ENCODE peak calls at places on chromosomes 4 and X, in six cellular contexts. One of them, this sample, is unnamed.

GRCh38 chrX:19678941-19679340 is 163.6 kb upstream of the MAP3K15 start:
- DNase-seq in CD4-positive, alpha-beta T cell: no peak
- DNase-seq in SJSA1: no peak
- DNase-seq in left lung: no peak
- DNase-seq in IMR-90: no peak
- DNase-seq in PC-3: peak
- DNase-seq in this sample: no peak

GRCh38 chrX:85375333-85375738 is 4.1 kb downstream of the POF1B start:
- DNase-seq in IMR-90: no peak
- DNase-seq in SJSA1: no peak
- DNase-seq in CD4-positive, alpha-beta T cell: no peak
- DNase-seq in left lung: no peak
- DNase-seq in PC-3: no peak
- DNase-seq in this sample: no peak

GRCh38 chr4:74504212-74504611 is 59.3 kb downstream of the AREG start:
- DNase-seq in PC-3: peak
- DNase-seq in CD4-positive, alpha-beta T cell: no peak
- DNase-seq in IMR-90: peak
- DNase-seq in SJSA1: no peak
- DNase-seq in left lung: no peak
- DNase-seq in this sample: no peak

GRCh38 chr4:139015948-139016451 is 419 bp downstream of the NOCT start:
- DNase-seq in SJSA1: no peak
- DNase-seq in CD4-positive, alpha-beta T cell: peak
- DNase-seq in IMR-90: peak
- DNase-seq in left lung: peak
- DNase-seq in PC-3: no peak
- DNase-seq in this sample: no peak

GRCh38 chrX:110414679-110415439 is 56.2 kb downstream of the RTL9 start:
- DNase-seq in SJSA1: no peak
- DNase-seq in CD4-positive, alpha-beta T cell: no peak
- DNase-seq in IMR-90: peak
- DNase-seq in left lung: no peak
- DNase-seq in PC-3: peak
- DNase-seq in this sample: no peak

GRCh38 chrX:42837747-42838146 is 59.8 kb upstream of the PPP1R2C start:
- DNase-seq in left lung: no peak
- DNase-seq in PC-3: no peak
- DNase-seq in CD4-positive, alpha-beta T cell: no peak
- DNase-seq in IMR-90: no peak
- DNase-seq in SJSA1: no peak
- DNase-seq in this sample: no peak

GRCh38 chr4:658681-659667 is 15.1 kb downstream of the ATP5ME start:
- DNase-seq in SJSA1: no peak
- DNase-seq in IMR-90: no peak
- DNase-seq in CD4-positive, alpha-beta T cell: no peak
- DNase-seq in PC-3: no peak
- DNase-seq in left lung: peak
- DNase-seq in this sample: peak

GRCh38 chrX:130094712-130095111 is 15.6 kb downstream of the ELF4 start:
- DNase-seq in IMR-90: no peak
- DNase-seq in SJSA1: no peak
- DNase-seq in PC-3: no peak
- DNase-seq in left lung: no peak
- DNase-seq in CD4-positive, alpha-beta T cell: no peak
- DNase-seq in this sample: no peak

GRCh38 chrX:81202413-81202794 is 502 bp downstream of the SH3BGRL start:
- DNase-seq in PC-3: no peak
- DNase-seq in left lung: no peak
- DNase-seq in CD4-positive, alpha-beta T cell: no peak
- DNase-seq in IMR-90: peak
- DNase-seq in SJSA1: no peak
- DNase-seq in this sample: no peak

GRCh38 chr4:115145393-115146160 is 32.2 kb upstream of the NDST4 start:
- DNase-seq in PC-3: no peak
- DNase-seq in IMR-90: no peak
- DNase-seq in SJSA1: no peak
- DNase-seq in CD4-positive, alpha-beta T cell: no peak
- DNase-seq in left lung: no peak
- DNase-seq in this sample: no peak

GRCh38 chr4:22688236-22688635 is 4.5 kb upstream of the GBA3 start:
- DNase-seq in PC-3: no peak
- DNase-seq in CD4-positive, alpha-beta T cell: no peak
- DNase-seq in IMR-90: no peak
- DNase-seq in SJSA1: no peak
- DNase-seq in left lung: no peak
- DNase-seq in this sample: no peak

GRCh38 chrX:58051346-58051745 is 141.1 kb upstream of the ZXDA start:
- DNase-seq in IMR-90: no peak
- DNase-seq in SJSA1: no peak
- DNase-seq in left lung: no peak
- DNase-seq in CD4-positive, alpha-beta T cell: no peak
- DNase-seq in PC-3: peak
- DNase-seq in this sample: no peak

GRCh38 chr4:109389367-109390118 is 44.1 kb upstream of the SEC24B start:
- DNase-seq in CD4-positive, alpha-beta T cell: no peak
- DNase-seq in left lung: no peak
- DNase-seq in SJSA1: no peak
- DNase-seq in IMR-90: no peak
- DNase-seq in PC-3: no peak
- DNase-seq in this sample: no peak

GRCh38 chr4:6974138-6974848 is 64.7 kb downstream of the TBC1D14 start:
- DNase-seq in CD4-positive, alpha-beta T cell: peak
- DNase-seq in left lung: no peak
- DNase-seq in PC-3: peak
- DNase-seq in IMR-90: peak
- DNase-seq in SJSA1: peak
- DNase-seq in this sample: peak

GRCh38 chrX:113522814-113523213 is 682.2 kb upstream of the AMOT start:
- DNase-seq in CD4-positive, alpha-beta T cell: no peak
- DNase-seq in left lung: no peak
- DNase-seq in PC-3: no peak
- DNase-seq in SJSA1: no peak
- DNase-seq in IMR-90: no peak
- DNase-seq in this sample: no peak

GRCh38 chr4:90127223-90127705 is at the start of gene CCSER1:
- DNase-seq in PC-3: peak
- DNase-seq in CD4-positive, alpha-beta T cell: peak
- DNase-seq in IMR-90: peak
- DNase-seq in SJSA1: no peak
- DNase-seq in left lung: peak
- DNase-seq in this sample: peak

GRCh38 chr4:25442863-25443307 is 65.8 kb downstream of the ANAPC4 start:
- DNase-seq in CD4-positive, alpha-beta T cell: no peak
- DNase-seq in SJSA1: no peak
- DNase-seq in PC-3: no peak
- DNase-seq in left lung: no peak
- DNase-seq in IMR-90: no peak
- DNase-seq in this sample: no peak

GRCh38 chr4:88382621-88383020 is 4.0 kb downstream of the HERC6 start:
- DNase-seq in PC-3: no peak
- DNase-seq in left lung: no peak
- DNase-seq in IMR-90: no peak
- DNase-seq in SJSA1: no peak
- DNase-seq in CD4-positive, alpha-beta T cell: peak
- DNase-seq in this sample: no peak

GRCh38 chrX:39756086-39756883 is 341.5 kb downstream of the BCOR start:
- DNase-seq in left lung: no peak
- DNase-seq in PC-3: no peak
- DNase-seq in CD4-positive, alpha-beta T cell: no peak
- DNase-seq in SJSA1: no peak
- DNase-seq in IMR-90: no peak
- DNase-seq in this sample: no peak

GRCh38 chr4:158782539-158783360 is 13.9 kb downstream of the FNIP2 start:
- DNase-seq in PC-3: no peak
- DNase-seq in CD4-positive, alpha-beta T cell: no peak
- DNase-seq in IMR-90: peak
- DNase-seq in SJSA1: no peak
- DNase-seq in left lung: no peak
- DNase-seq in this sample: no peak

GRCh38 chrX:69133561-69134542 is 31.4 kb downstream of the PJA1 start:
- DNase-seq in IMR-90: peak
- DNase-seq in PC-3: peak
- DNase-seq in left lung: no peak
- DNase-seq in SJSA1: peak
- DNase-seq in CD4-positive, alpha-beta T cell: no peak
- DNase-seq in this sample: peak

GRCh38 chr4:31086771-31087330 is 366.7 kb downstream of the PCDH7 start:
- DNase-seq in CD4-positive, alpha-beta T cell: no peak
- DNase-seq in left lung: no peak
- DNase-seq in PC-3: no peak
- DNase-seq in SJSA1: no peak
- DNase-seq in IMR-90: no peak
- DNase-seq in this sample: no peak

GRCh38 chrX:115174548-115174947 is 14.7 kb upstream of the RBMXL3 start:
- DNase-seq in PC-3: no peak
- DNase-seq in CD4-positive, alpha-beta T cell: no peak
- DNase-seq in IMR-90: peak
- DNase-seq in left lung: no peak
- DNase-seq in SJSA1: no peak
- DNase-seq in this sample: no peak

GRCh38 chr4:148273501-148273986 is 168.7 kb downstream of the NR3C2 start:
- DNase-seq in SJSA1: no peak
- DNase-seq in PC-3: no peak
- DNase-seq in IMR-90: no peak
- DNase-seq in CD4-positive, alpha-beta T cell: no peak
- DNase-seq in left lung: no peak
- DNase-seq in this sample: no peak

GRCh38 chrX:152821145-152821765 is 9.3 kb downstream of the CETN2 start:
- DNase-seq in PC-3: peak
- DNase-seq in SJSA1: peak
- DNase-seq in CD4-positive, alpha-beta T cell: no peak
- DNase-seq in IMR-90: peak
- DNase-seq in left lung: no peak
- DNase-seq in this sample: peak

GRCh38 chr4:72770708-72771107 is 201.7 kb upstream of the ADAMTS3 start:
- DNase-seq in SJSA1: no peak
- DNase-seq in PC-3: no peak
- DNase-seq in CD4-positive, alpha-beta T cell: no peak
- DNase-seq in IMR-90: no peak
- DNase-seq in left lung: no peak
- DNase-seq in this sample: no peak

GRCh38 chr4:163048447-163048846 is 118.2 kb downstream of the NAF1 start:
- DNase-seq in IMR-90: peak
- DNase-seq in SJSA1: no peak
- DNase-seq in CD4-positive, alpha-beta T cell: no peak
- DNase-seq in left lung: no peak
- DNase-seq in PC-3: peak
- DNase-seq in this sample: peak

GRCh38 chr4:40514409-40515025 is 115.1 kb downstream of the RBM47 start:
- DNase-seq in SJSA1: no peak
- DNase-seq in IMR-90: no peak
- DNase-seq in CD4-positive, alpha-beta T cell: no peak
- DNase-seq in left lung: no peak
- DNase-seq in PC-3: peak
- DNase-seq in this sample: no peak

GRCh38 chr4:168755643-168756482 is 254.2 kb downstream of the CBR4 start:
- DNase-seq in IMR-90: peak
- DNase-seq in left lung: no peak
- DNase-seq in PC-3: peak
- DNase-seq in CD4-positive, alpha-beta T cell: no peak
- DNase-seq in SJSA1: no peak
- DNase-seq in this sample: no peak

GRCh38 chr4:168757500-168757899 is 252.6 kb downstream of the CBR4 start:
- DNase-seq in SJSA1: no peak
- DNase-seq in left lung: no peak
- DNase-seq in PC-3: no peak
- DNase-seq in CD4-positive, alpha-beta T cell: no peak
- DNase-seq in IMR-90: no peak
- DNase-seq in this sample: no peak

GRCh38 chr4:168759959-168760527 is 250.0 kb downstream of the CBR4 start:
- DNase-seq in CD4-positive, alpha-beta T cell: no peak
- DNase-seq in left lung: no peak
- DNase-seq in SJSA1: no peak
- DNase-seq in IMR-90: no peak
- DNase-seq in PC-3: no peak
- DNase-seq in this sample: no peak

DNA sequence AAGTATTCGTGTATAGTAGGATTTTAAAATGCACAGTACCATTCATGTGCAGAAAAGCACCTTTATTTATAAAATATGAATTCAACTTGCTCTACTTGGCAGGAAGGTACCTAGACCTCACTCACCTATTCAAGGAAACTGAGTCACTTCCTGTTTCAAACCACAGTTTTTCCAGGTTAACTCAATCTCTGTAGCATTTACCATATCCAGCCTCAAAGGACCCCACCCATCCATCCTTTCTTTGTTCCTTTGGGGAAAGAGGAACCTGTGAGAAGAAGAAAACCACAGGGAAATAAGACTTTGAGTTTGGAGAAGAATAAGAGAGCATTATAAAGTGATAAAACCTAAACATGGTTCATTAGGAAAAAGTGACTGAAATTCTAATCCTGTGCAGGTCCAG is 250.7 kb downstream of the CBR4 start:
- DNase-seq in left lung: no peak
- DNase-seq in SJSA1: no peak
- DNase-seq in PC-3: no peak
- DNase-seq in CD4-positive, alpha-beta T cell: no peak
- DNase-seq in IMR-90: no peak
- DNase-seq in this sample: no peak
- H3K27ac ChIP-seq in left lung: no peak
- H3K27ac ChIP-seq in SJSA1: no peak
- H3K27ac ChIP-seq in PC-3: no peak
- H3K27ac ChIP-seq in CD4-positive, alpha-beta T cell: no peak
- H3K27ac ChIP-seq in IMR-90: no peak
- H3K27ac ChIP-seq in this sample: no peak

GRCh38 chr4:38065181-38065580 is 105.0 kb downstream of the PTTG2 start:
- DNase-seq in IMR-90: no peak
- DNase-seq in CD4-positive, alpha-beta T cell: no peak
- DNase-seq in SJSA1: no peak
- DNase-seq in left lung: no peak
- DNase-seq in PC-3: no peak
- DNase-seq in this sample: no peak
- H3K27ac ChIP-seq in IMR-90: no peak
- H3K27ac ChIP-seq in CD4-positive, alpha-beta T cell: no peak
- H3K27ac ChIP-seq in SJSA1: no peak
- H3K27ac ChIP-seq in left lung: no peak
- H3K27ac ChIP-seq in PC-3: no peak
- H3K27ac ChIP-seq in this sample: no peak

GRCh38 chrX:45424341-45424740 is 223.7 kb upstream of the DIPK2B start:
- DNase-seq in left lung: no peak
- DNase-seq in PC-3: no peak
- DNase-seq in SJSA1: no peak
- DNase-seq in IMR-90: no peak
- DNase-seq in CD4-positive, alpha-beta T cell: no peak
- DNase-seq in this sample: no peak

GRCh38 chrX:45422216-45422925 is 221.7 kb upstream of the DIPK2B start:
- DNase-seq in PC-3: peak
- DNase-seq in left lung: no peak
- DNase-seq in CD4-positive, alpha-beta T cell: no peak
- DNase-seq in SJSA1: no peak
- DNase-seq in IMR-90: no peak
- DNase-seq in this sample: no peak

GRCh38 chrX:45421806-45422205 is 221.1 kb upstream of the DIPK2B start:
- DNase-seq in SJSA1: no peak
- DNase-seq in left lung: no peak
- DNase-seq in PC-3: no peak
- DNase-seq in CD4-positive, alpha-beta T cell: no peak
- DNase-seq in IMR-90: no peak
- DNase-seq in this sample: no peak
- H3K27ac ChIP-seq in SJSA1: no peak
- H3K27ac ChIP-seq in left lung: no peak
- H3K27ac ChIP-seq in PC-3: peak
- H3K27ac ChIP-seq in CD4-positive, alpha-beta T cell: no peak
- H3K27ac ChIP-seq in IMR-90: no peak
- H3K27ac ChIP-seq in this sample: no peak

GRCh38 chr4:79053754-79054153 is 114.5 kb upstream of the PAQR3 start:
- DNase-seq in SJSA1: no peak
- DNase-seq in PC-3: no peak
- DNase-seq in IMR-90: no peak
- DNase-seq in CD4-positive, alpha-beta T cell: no peak
- DNase-seq in left lung: no peak
- DNase-seq in this sample: no peak
- H3K27ac ChIP-seq in SJSA1: no peak
- H3K27ac ChIP-seq in PC-3: no peak
- H3K27ac ChIP-seq in IMR-90: no peak
- H3K27ac ChIP-seq in CD4-positive, alpha-beta T cell: no peak
- H3K27ac ChIP-seq in left lung: no peak
- H3K27ac ChIP-seq in this sample: no peak